ENCODE peak calls at places on chromosomes 12 and 14, in eight cellular contexts. One of them, this sample, is unnamed.

GRCh38 chr14:20970647-20970982 is 15.3 kb downstream of the RNASE2 start:
- DNase-seq in NCI-H2081: no peak
- DNase-seq in hypothalamus: no peak
- DNase-seq in adrenal gland: no peak
- DNase-seq in activated CD4-positive, alpha-beta T cell treated with anti-CD3 and anti-CD28 coated beads for 1 hour: no peak
- DNase-seq in Caki2: no peak
- DNase-seq in prostate gland: no peak
- DNase-seq in CD4-positive, alpha-beta memory T cell: no peak
- DNase-seq in this sample: no peak

GRCh38 chr12:26304273-26304672 is 108.9 kb downstream of the SSPN start:
- DNase-seq in NCI-H2081: no peak
- DNase-seq in hypothalamus: no peak
- DNase-seq in adrenal gland: no peak
- DNase-seq in activated CD4-positive, alpha-beta T cell treated with anti-CD3 and anti-CD28 coated beads for 1 hour: no peak
- DNase-seq in Caki2: no peak
- DNase-seq in prostate gland: no peak
- DNase-seq in CD4-positive, alpha-beta memory T cell: no peak
- DNase-seq in this sample: no peak

GRCh38 chr14:99749142-99749541 is 44.1 kb upstream of the EML1 start:
- DNase-seq in NCI-H2081: no peak
- DNase-seq in hypothalamus: no peak
- DNase-seq in adrenal gland: no peak
- DNase-seq in activated CD4-positive, alpha-beta T cell treated with anti-CD3 and anti-CD28 coated beads for 1 hour: no peak
- DNase-seq in Caki2: no peak
- DNase-seq in prostate gland: no peak
- DNase-seq in CD4-positive, alpha-beta memory T cell: no peak
- DNase-seq in this sample: no peak

GRCh38 chr12:116551952-116552749 is 7.0 kb upstream of the MAP1LC3B2 start:
- DNase-seq in NCI-H2081: no peak
- DNase-seq in hypothalamus: no peak
- DNase-seq in adrenal gland: no peak
- DNase-seq in activated CD4-positive, alpha-beta T cell treated with anti-CD3 and anti-CD28 coated beads for 1 hour: no peak
- DNase-seq in Caki2: no peak
- DNase-seq in prostate gland: no peak
- DNase-seq in CD4-positive, alpha-beta memory T cell: no peak
- DNase-seq in this sample: no peak

GRCh38 chr14:106069786-106070185 is 543.4 kb downstream of the TMEM121 start:
- DNase-seq in NCI-H2081: no peak
- DNase-seq in hypothalamus: no peak
- DNase-seq in adrenal gland: no peak
- DNase-seq in activated CD4-positive, alpha-beta T cell treated with anti-CD3 and anti-CD28 coated beads for 1 hour: no peak
- DNase-seq in Caki2: no peak
- DNase-seq in prostate gland: no peak
- DNase-seq in CD4-positive, alpha-beta memory T cell: no peak
- DNase-seq in this sample: no peak

GRCh38 chr12:2332947-2333346 is 280.2 kb downstream of the CACNA1C start:
- DNase-seq in NCI-H2081: no peak
- DNase-seq in hypothalamus: no peak
- DNase-seq in adrenal gland: no peak
- DNase-seq in activated CD4-positive, alpha-beta T cell treated with anti-CD3 and anti-CD28 coated beads for 1 hour: no peak
- DNase-seq in Caki2: peak
- DNase-seq in prostate gland: no peak
- DNase-seq in CD4-positive, alpha-beta memory T cell: no peak
- DNase-seq in this sample: no peak

GRCh38 chr14:85573406-85573805 is 43.5 kb downstream of the FLRT2 start:
- DNase-seq in NCI-H2081: no peak
- DNase-seq in hypothalamus: no peak
- DNase-seq in adrenal gland: no peak
- DNase-seq in activated CD4-positive, alpha-beta T cell treated with anti-CD3 and anti-CD28 coated beads for 1 hour: no peak
- DNase-seq in Caki2: no peak
- DNase-seq in prostate gland: no peak
- DNase-seq in CD4-positive, alpha-beta memory T cell: no peak
- DNase-seq in this sample: no peak

GRCh38 chr14:96126339-96126770 is 78.3 kb upstream of the BDKRB2 start:
- DNase-seq in NCI-H2081: no peak
- DNase-seq in hypothalamus: no peak
- DNase-seq in adrenal gland: peak
- DNase-seq in activated CD4-positive, alpha-beta T cell treated with anti-CD3 and anti-CD28 coated beads for 1 hour: no peak
- DNase-seq in Caki2: no peak
- DNase-seq in prostate gland: no peak
- DNase-seq in CD4-positive, alpha-beta memory T cell: peak
- DNase-seq in this sample: no peak

GRCh38 chr14:26444745-26445144 is 153.1 kb downstream of the NOVA1 start:
- DNase-seq in NCI-H2081: no peak
- DNase-seq in hypothalamus: no peak
- DNase-seq in adrenal gland: no peak
- DNase-seq in activated CD4-positive, alpha-beta T cell treated with anti-CD3 and anti-CD28 coated beads for 1 hour: no peak
- DNase-seq in Caki2: peak
- DNase-seq in prostate gland: no peak
- DNase-seq in CD4-positive, alpha-beta memory T cell: no peak
- DNase-seq in this sample: no peak

GRCh38 chr14:63286071-63286470 is 32.7 kb downstream of the GPHB5 start:
- DNase-seq in NCI-H2081: peak
- DNase-seq in hypothalamus: no peak
- DNase-seq in adrenal gland: no peak
- DNase-seq in activated CD4-positive, alpha-beta T cell treated with anti-CD3 and anti-CD28 coated beads for 1 hour: no peak
- DNase-seq in Caki2: no peak
- DNase-seq in prostate gland: peak
- DNase-seq in CD4-positive, alpha-beta memory T cell: no peak
- DNase-seq in this sample: no peak

GRCh38 chr12:30500532-30500931 is 195.1 kb downstream of the IPO8 start:
- DNase-seq in NCI-H2081: no peak
- DNase-seq in hypothalamus: no peak
- DNase-seq in adrenal gland: no peak
- DNase-seq in activated CD4-positive, alpha-beta T cell treated with anti-CD3 and anti-CD28 coated beads for 1 hour: no peak
- DNase-seq in Caki2: no peak
- DNase-seq in prostate gland: no peak
- DNase-seq in CD4-positive, alpha-beta memory T cell: no peak
- DNase-seq in this sample: no peak

GRCh38 chr12:47408171-47408871 is 297.5 kb downstream of the RPAP3 start:
- DNase-seq in NCI-H2081: no peak
- DNase-seq in hypothalamus: no peak
- DNase-seq in adrenal gland: no peak
- DNase-seq in activated CD4-positive, alpha-beta T cell treated with anti-CD3 and anti-CD28 coated beads for 1 hour: no peak
- DNase-seq in Caki2: no peak
- DNase-seq in prostate gland: no peak
- DNase-seq in CD4-positive, alpha-beta memory T cell: peak
- DNase-seq in this sample: no peak

GRCh38 chr12:76026643-76027063 is 4.9 kb downstream of the PHLDA1 start:
- DNase-seq in NCI-H2081: no peak
- DNase-seq in hypothalamus: no peak
- DNase-seq in adrenal gland: no peak
- DNase-seq in activated CD4-positive, alpha-beta T cell treated with anti-CD3 and anti-CD28 coated beads for 1 hour: no peak
- DNase-seq in Caki2: no peak
- DNase-seq in prostate gland: no peak
- DNase-seq in CD4-positive, alpha-beta memory T cell: no peak
- DNase-seq in this sample: no peak

GRCh38 chr14:68695326-68695768 is 97.5 kb downstream of the ZFP36L1 start:
- DNase-seq in NCI-H2081: no peak
- DNase-seq in hypothalamus: no peak
- DNase-seq in adrenal gland: peak
- DNase-seq in activated CD4-positive, alpha-beta T cell treated with anti-CD3 and anti-CD28 coated beads for 1 hour: no peak
- DNase-seq in Caki2: peak
- DNase-seq in prostate gland: no peak
- DNase-seq in CD4-positive, alpha-beta memory T cell: no peak
- DNase-seq in this sample: no peak

GRCh38 chr14:65867333-65867732 is 454.8 kb downstream of the FUT8 start:
- DNase-seq in NCI-H2081: no peak
- DNase-seq in hypothalamus: no peak
- DNase-seq in adrenal gland: no peak
- DNase-seq in activated CD4-positive, alpha-beta T cell treated with anti-CD3 and anti-CD28 coated beads for 1 hour: no peak
- DNase-seq in Caki2: no peak
- DNase-seq in prostate gland: no peak
- DNase-seq in CD4-positive, alpha-beta memory T cell: no peak
- DNase-seq in this sample: no peak

GRCh38 chr14:61573748-61574513 is 121.4 kb upstream of the HIF1A start:
- DNase-seq in NCI-H2081: no peak
- DNase-seq in hypothalamus: no peak
- DNase-seq in adrenal gland: no peak
- DNase-seq in activated CD4-positive, alpha-beta T cell treated with anti-CD3 and anti-CD28 coated beads for 1 hour: no peak
- DNase-seq in Caki2: no peak
- DNase-seq in prostate gland: no peak
- DNase-seq in CD4-positive, alpha-beta memory T cell: no peak
- DNase-seq in this sample: no peak

GRCh38 chr12:74747305-74747704 is 209.7 kb downstream of the ATXN7L3B start:
- DNase-seq in NCI-H2081: no peak
- DNase-seq in hypothalamus: no peak
- DNase-seq in adrenal gland: no peak
- DNase-seq in activated CD4-positive, alpha-beta T cell treated with anti-CD3 and anti-CD28 coated beads for 1 hour: no peak
- DNase-seq in Caki2: peak
- DNase-seq in prostate gland: no peak
- DNase-seq in CD4-positive, alpha-beta memory T cell: no peak
- DNase-seq in this sample: no peak

GRCh38 chr14:105859717-105860614 is 333.6 kb downstream of the TMEM121 start:
- DNase-seq in NCI-H2081: no peak
- DNase-seq in hypothalamus: no peak
- DNase-seq in adrenal gland: no peak
- DNase-seq in activated CD4-positive, alpha-beta T cell treated with anti-CD3 and anti-CD28 coated beads for 1 hour: peak
- DNase-seq in Caki2: no peak
- DNase-seq in prostate gland: no peak
- DNase-seq in CD4-positive, alpha-beta memory T cell: peak
- DNase-seq in this sample: no peak

GRCh38 chr12:103301642-103302620 is 193.8 kb downstream of the C12orf42 start:
- DNase-seq in NCI-H2081: peak
- DNase-seq in hypothalamus: no peak
- DNase-seq in adrenal gland: no peak
- DNase-seq in activated CD4-positive, alpha-beta T cell treated with anti-CD3 and anti-CD28 coated beads for 1 hour: no peak
- DNase-seq in Caki2: no peak
- DNase-seq in prostate gland: no peak
- DNase-seq in CD4-positive, alpha-beta memory T cell: no peak
- DNase-seq in this sample: no peak

GRCh38 chr14:21498540-21499526 is 12.3 kb downstream of the METTL3 start:
- DNase-seq in NCI-H2081: peak
- DNase-seq in hypothalamus: no peak
- DNase-seq in adrenal gland: no peak
- DNase-seq in activated CD4-positive, alpha-beta T cell treated with anti-CD3 and anti-CD28 coated beads for 1 hour: no peak
- DNase-seq in Caki2: peak
- DNase-seq in prostate gland: peak
- DNase-seq in CD4-positive, alpha-beta memory T cell: peak
- DNase-seq in this sample: no peak

GRCh38 chr14:94505641-94506040 is 3.6 kb downstream of the SERPINA12 start:
- DNase-seq in NCI-H2081: no peak
- DNase-seq in hypothalamus: no peak
- DNase-seq in adrenal gland: no peak
- DNase-seq in activated CD4-positive, alpha-beta T cell treated with anti-CD3 and anti-CD28 coated beads for 1 hour: no peak
- DNase-seq in Caki2: no peak
- DNase-seq in prostate gland: no peak
- DNase-seq in CD4-positive, alpha-beta memory T cell: no peak
- DNase-seq in this sample: no peak

GRCh38 chr12:31444801-31445200 is 118.9 kb upstream of the SINHCAF start:
- DNase-seq in NCI-H2081: no peak
- DNase-seq in hypothalamus: no peak
- DNase-seq in adrenal gland: no peak
- DNase-seq in activated CD4-positive, alpha-beta T cell treated with anti-CD3 and anti-CD28 coated beads for 1 hour: no peak
- DNase-seq in Caki2: no peak
- DNase-seq in prostate gland: no peak
- DNase-seq in CD4-positive, alpha-beta memory T cell: no peak
- DNase-seq in this sample: no peak

GRCh38 chr14:74610199-74610865 is 1.7 kb downstream of the LTBP2 start:
- DNase-seq in NCI-H2081: no peak
- DNase-seq in hypothalamus: no peak
- DNase-seq in adrenal gland: no peak
- DNase-seq in activated CD4-positive, alpha-beta T cell treated with anti-CD3 and anti-CD28 coated beads for 1 hour: no peak
- DNase-seq in Caki2: no peak
- DNase-seq in prostate gland: no peak
- DNase-seq in CD4-positive, alpha-beta memory T cell: no peak
- DNase-seq in this sample: no peak

GRCh38 chr14:69152181-69152943 is 557 bp downstream of the DCAF5 start:
- DNase-seq in NCI-H2081: peak
- DNase-seq in hypothalamus: no peak
- DNase-seq in adrenal gland: no peak
- DNase-seq in activated CD4-positive, alpha-beta T cell treated with anti-CD3 and anti-CD28 coated beads for 1 hour: no peak
- DNase-seq in Caki2: no peak
- DNase-seq in prostate gland: peak
- DNase-seq in CD4-positive, alpha-beta memory T cell: no peak
- DNase-seq in this sample: no peak

GRCh38 chr12:75482636-75483035 is 2.1 kb downstream of the GLIPR1 start:
- DNase-seq in NCI-H2081: no peak
- DNase-seq in hypothalamus: no peak
- DNase-seq in adrenal gland: no peak
- DNase-seq in activated CD4-positive, alpha-beta T cell treated with anti-CD3 and anti-CD28 coated beads for 1 hour: no peak
- DNase-seq in Caki2: no peak
- DNase-seq in prostate gland: no peak
- DNase-seq in CD4-positive, alpha-beta memory T cell: peak
- DNase-seq in this sample: no peak

GRCh38 chr14:70721542-70721941 is 79.8 kb downstream of the TTC9 start:
- DNase-seq in NCI-H2081: no peak
- DNase-seq in hypothalamus: no peak
- DNase-seq in adrenal gland: no peak
- DNase-seq in activated CD4-positive, alpha-beta T cell treated with anti-CD3 and anti-CD28 coated beads for 1 hour: no peak
- DNase-seq in Caki2: no peak
- DNase-seq in prostate gland: no peak
- DNase-seq in CD4-positive, alpha-beta memory T cell: no peak
- DNase-seq in this sample: no peak

GRCh38 chr14:103204852-103205540 is 81.7 kb downstream of the TNFAIP2 start:
- DNase-seq in NCI-H2081: no peak
- DNase-seq in hypothalamus: no peak
- DNase-seq in adrenal gland: no peak
- DNase-seq in activated CD4-positive, alpha-beta T cell treated with anti-CD3 and anti-CD28 coated beads for 1 hour: no peak
- DNase-seq in Caki2: peak
- DNase-seq in prostate gland: no peak
- DNase-seq in CD4-positive, alpha-beta memory T cell: no peak
- DNase-seq in this sample: no peak

GRCh38 chr12:19507823-19508222 is 68.5 kb downstream of the AEBP2 start:
- DNase-seq in NCI-H2081: no peak
- DNase-seq in hypothalamus: no peak
- DNase-seq in adrenal gland: no peak
- DNase-seq in activated CD4-positive, alpha-beta T cell treated with anti-CD3 and anti-CD28 coated beads for 1 hour: no peak
- DNase-seq in Caki2: no peak
- DNase-seq in prostate gland: no peak
- DNase-seq in CD4-positive, alpha-beta memory T cell: no peak
- DNase-seq in this sample: no peak

GRCh38 chr12:115407723-115408122 is 723.7 kb upstream of the TBX3 start:
- DNase-seq in NCI-H2081: no peak
- DNase-seq in hypothalamus: no peak
- DNase-seq in adrenal gland: no peak
- DNase-seq in activated CD4-positive, alpha-beta T cell treated with anti-CD3 and anti-CD28 coated beads for 1 hour: no peak
- DNase-seq in Caki2: no peak
- DNase-seq in prostate gland: no peak
- DNase-seq in CD4-positive, alpha-beta memory T cell: no peak
- DNase-seq in this sample: no peak

GRCh38 chr12:105574056-105574715 is 243.7 kb downstream of the C12orf75 start:
- DNase-seq in NCI-H2081: no peak
- DNase-seq in hypothalamus: no peak
- DNase-seq in adrenal gland: no peak
- DNase-seq in activated CD4-positive, alpha-beta T cell treated with anti-CD3 and anti-CD28 coated beads for 1 hour: no peak
- DNase-seq in Caki2: no peak
- DNase-seq in prostate gland: no peak
- DNase-seq in CD4-positive, alpha-beta memory T cell: no peak
- DNase-seq in this sample: no peak